ENCODE peak calls at places on chromosomes 5 and 9, in four cellular contexts. One of them, this sample, is unnamed.

GRCh38 chr5:110726249-110727024 is at the start of gene TMEM232:
- DNase-seq in endothelial cell of umbilical vein: peak
- DNase-seq in K562: peak
- DNase-seq in IMR-90: peak
- DNase-seq in this sample: peak

GRCh38 chr5:172441262-172441751 is 13.0 kb downstream of the SH3PXD2B start:
- DNase-seq in K562: peak
- DNase-seq in IMR-90: no peak
- DNase-seq in endothelial cell of umbilical vein: no peak
- DNase-seq in this sample: no peak

GRCh38 chr5:44389410-44389879 is at the start of gene FGF10:
- DNase-seq in K562: no peak
- DNase-seq in IMR-90: no peak
- DNase-seq in endothelial cell of umbilical vein: peak
- DNase-seq in this sample: no peak

GRCh38 chr5:106121972-106122605 is 1548.6 kb downstream of the EFNA5 start:
- DNase-seq in IMR-90: peak
- DNase-seq in K562: peak
- DNase-seq in endothelial cell of umbilical vein: no peak
- DNase-seq in this sample: no peak

GRCh38 chr5:74130141-74130897 is 504.3 kb downstream of the ARHGEF28 start:
- DNase-seq in endothelial cell of umbilical vein: no peak
- DNase-seq in IMR-90: no peak
- DNase-seq in K562: no peak
- DNase-seq in this sample: no peak

GRCh38 chr9:77961541-77961940 is 70.1 kb downstream of the GNAQ start:
- DNase-seq in IMR-90: no peak
- DNase-seq in endothelial cell of umbilical vein: peak
- DNase-seq in K562: no peak
- DNase-seq in this sample: no peak

GRCh38 chr5:172424111-172424490 is 30.2 kb downstream of the SH3PXD2B start:
- DNase-seq in endothelial cell of umbilical vein: no peak
- DNase-seq in IMR-90: no peak
- DNase-seq in K562: no peak
- DNase-seq in this sample: no peak

GRCh38 chr9:79615038-79615437 is 43.3 kb downstream of the TLE4 start:
- DNase-seq in endothelial cell of umbilical vein: no peak
- DNase-seq in K562: no peak
- DNase-seq in IMR-90: no peak
- DNase-seq in this sample: no peak

GRCh38 chr5:65611524-65611923 is 12.6 kb downstream of the TRIM23 start:
- DNase-seq in K562: no peak
- DNase-seq in endothelial cell of umbilical vein: no peak
- DNase-seq in IMR-90: peak
- DNase-seq in this sample: no peak

GRCh38 chr5:878125-878524 is 14.5 kb downstream of the BRD9 start:
- DNase-seq in IMR-90: no peak
- DNase-seq in endothelial cell of umbilical vein: no peak
- DNase-seq in K562: no peak
- DNase-seq in this sample: no peak

GRCh38 chr5:103393131-103393754 is 134.7 kb downstream of the MACIR start:
- DNase-seq in K562: peak
- DNase-seq in endothelial cell of umbilical vein: no peak
- DNase-seq in IMR-90: no peak
- DNase-seq in this sample: peak

GRCh38 chr9:129331772-129332512 is 153.9 kb upstream of the IER5L start:
- DNase-seq in endothelial cell of umbilical vein: no peak
- DNase-seq in IMR-90: no peak
- DNase-seq in K562: no peak
- DNase-seq in this sample: no peak

GRCh38 chr5:55177078-55177477 is 4.1 kb upstream of the CDC20B start:
- DNase-seq in endothelial cell of umbilical vein: no peak
- DNase-seq in K562: no peak
- DNase-seq in IMR-90: no peak
- DNase-seq in this sample: no peak

GRCh38 chr9:37918665-37919165 is 14.8 kb upstream of the SLC25A51 start:
- DNase-seq in endothelial cell of umbilical vein: no peak
- DNase-seq in K562: no peak
- DNase-seq in IMR-90: no peak
- DNase-seq in this sample: no peak

GRCh38 chr5:1311443-1312055 is 16.7 kb upstream of the TERT start:
- DNase-seq in endothelial cell of umbilical vein: no peak
- DNase-seq in K562: no peak
- DNase-seq in IMR-90: no peak
- DNase-seq in this sample: no peak

GRCh38 chr5:53262348-53262970 is 152.9 kb upstream of the MOCS2 start:
- DNase-seq in endothelial cell of umbilical vein: peak
- DNase-seq in K562: peak
- DNase-seq in IMR-90: peak
- DNase-seq in this sample: no peak
- TF ChIP-seq FOS in endothelial cell of umbilical vein: no peak
- TF ChIP-seq FOS in K562: no peak
- TF ChIP-seq FOS in IMR-90: no peak
- TF ChIP-seq FOS in this sample: no peak

GRCh38 chr5:157556615-157557418 is 18.8 kb downstream of the ADAM19 start:
- DNase-seq in IMR-90: no peak
- DNase-seq in K562: no peak
- DNase-seq in endothelial cell of umbilical vein: no peak
- DNase-seq in this sample: no peak

GRCh38 chr5:157558089-157558595 is 17.4 kb downstream of the ADAM19 start:
- DNase-seq in endothelial cell of umbilical vein: no peak
- DNase-seq in IMR-90: peak
- DNase-seq in K562: no peak
- DNase-seq in this sample: no peak

GRCh38 chr5:157560560-157560959 is 15.0 kb downstream of the ADAM19 start:
- DNase-seq in endothelial cell of umbilical vein: no peak
- DNase-seq in K562: no peak
- DNase-seq in IMR-90: peak
- DNase-seq in this sample: no peak

GRCh38 chr5:157559301-157559700 is 16.3 kb downstream of the ADAM19 start:
- DNase-seq in K562: no peak
- DNase-seq in IMR-90: peak
- DNase-seq in endothelial cell of umbilical vein: no peak
- DNase-seq in this sample: no peak

DNA sequence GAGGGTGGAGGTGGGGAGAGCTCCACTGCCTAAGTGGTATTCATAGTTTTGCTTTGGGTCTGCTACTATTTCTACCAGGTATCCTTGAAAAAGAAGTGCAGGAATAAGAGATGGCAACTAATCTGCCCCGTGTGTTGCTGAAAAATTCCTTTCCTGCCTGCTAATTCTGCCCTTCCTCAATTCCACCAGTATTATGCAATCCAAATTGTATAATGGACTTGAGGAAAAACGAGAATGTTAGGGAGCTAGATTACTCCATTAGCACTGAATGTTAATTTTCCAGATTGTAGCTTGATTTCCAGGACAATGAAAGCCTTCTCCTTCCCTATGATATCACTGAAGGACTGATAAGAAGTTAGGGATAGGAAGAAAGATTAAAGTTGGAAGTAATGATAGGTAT is 16.9 kb downstream of the ADAM19 start:
- DNase-seq in IMR-90: no peak
- DNase-seq in endothelial cell of umbilical vein: no peak
- DNase-seq in K562: no peak
- DNase-seq in this sample: no peak
- TF ChIP-seq CTCF in IMR-90: no peak
- TF ChIP-seq CTCF in endothelial cell of umbilical vein: no peak
- TF ChIP-seq CTCF in K562: no peak
- TF ChIP-seq CTCF in this sample: no peak

GRCh38 chr5:56270058-56270457 is 36.9 kb upstream of the ANKRD55 start:
- DNase-seq in IMR-90: no peak
- DNase-seq in K562: peak
- DNase-seq in endothelial cell of umbilical vein: peak
- DNase-seq in this sample: peak

GRCh38 chr5:56269216-56269927 is 36.2 kb upstream of the ANKRD55 start:
- DNase-seq in endothelial cell of umbilical vein: peak
- DNase-seq in K562: peak
- DNase-seq in IMR-90: peak
- DNase-seq in this sample: peak

GRCh38 chr5:56262269-56262668 is 29.1 kb upstream of the ANKRD55 start:
- DNase-seq in IMR-90: no peak
- DNase-seq in K562: no peak
- DNase-seq in endothelial cell of umbilical vein: no peak
- DNase-seq in this sample: no peak

GRCh38 chr5:56259002-56259511 is 25.9 kb upstream of the ANKRD55 start:
- DNase-seq in endothelial cell of umbilical vein: peak
- DNase-seq in K562: peak
- DNase-seq in IMR-90: peak
- DNase-seq in this sample: peak

DNA sequence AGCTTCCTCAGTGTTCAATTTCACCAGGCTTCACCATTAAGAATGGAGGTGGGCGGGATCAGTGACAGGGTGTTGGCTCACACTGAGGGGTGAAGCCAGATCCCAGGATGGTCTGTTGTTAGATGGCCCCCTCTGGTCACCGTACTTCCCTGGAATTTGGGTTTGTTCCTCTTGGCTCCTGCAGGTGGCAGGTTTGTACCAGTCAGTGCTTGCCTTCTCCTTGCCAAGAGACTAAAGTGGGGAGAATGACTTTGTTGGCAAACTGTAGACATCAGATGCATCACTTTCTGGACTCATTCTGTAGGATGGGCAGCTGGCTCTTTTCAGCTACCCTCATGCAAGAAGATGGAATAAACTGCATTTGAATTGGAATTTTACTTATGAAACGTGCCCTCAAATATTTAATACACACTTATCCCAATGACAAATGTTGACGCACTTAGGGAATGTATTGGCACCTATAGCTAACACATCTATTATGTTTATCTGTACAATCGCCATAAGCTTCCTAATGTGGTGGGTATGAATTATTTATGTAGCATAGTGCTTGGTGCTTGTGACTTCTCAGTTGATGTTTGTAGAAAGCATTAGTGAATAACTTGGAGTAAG is 31.4 kb upstream of the ANKRD55 start:
- DNase-seq in endothelial cell of umbilical vein: no peak
- DNase-seq in IMR-90: peak
- DNase-seq in K562: peak
- DNase-seq in this sample: no peak
- TF ChIP-seq FOS in endothelial cell of umbilical vein: no peak
- TF ChIP-seq FOS in IMR-90: no peak
- TF ChIP-seq FOS in K562: no peak
- TF ChIP-seq FOS in this sample: no peak

GRCh38 chr9:112002847-112003457 is 106.3 kb downstream of the UGCG start:
- DNase-seq in endothelial cell of umbilical vein: no peak
- DNase-seq in K562: no peak
- DNase-seq in IMR-90: peak
- DNase-seq in this sample: no peak

GRCh38 chr9:112002131-112002846 is 105.7 kb downstream of the UGCG start:
- DNase-seq in K562: no peak
- DNase-seq in IMR-90: no peak
- DNase-seq in endothelial cell of umbilical vein: peak
- DNase-seq in this sample: no peak

GRCh38 chr9:111999319-111999718 is 102.7 kb downstream of the UGCG start:
- DNase-seq in IMR-90: no peak
- DNase-seq in K562: no peak
- DNase-seq in endothelial cell of umbilical vein: no peak
- DNase-seq in this sample: no peak

GRCh38 chr9:112003538-112003937 is 106.9 kb downstream of the UGCG start:
- DNase-seq in endothelial cell of umbilical vein: no peak
- DNase-seq in IMR-90: no peak
- DNase-seq in K562: no peak
- DNase-seq in this sample: no peak

DNA sequence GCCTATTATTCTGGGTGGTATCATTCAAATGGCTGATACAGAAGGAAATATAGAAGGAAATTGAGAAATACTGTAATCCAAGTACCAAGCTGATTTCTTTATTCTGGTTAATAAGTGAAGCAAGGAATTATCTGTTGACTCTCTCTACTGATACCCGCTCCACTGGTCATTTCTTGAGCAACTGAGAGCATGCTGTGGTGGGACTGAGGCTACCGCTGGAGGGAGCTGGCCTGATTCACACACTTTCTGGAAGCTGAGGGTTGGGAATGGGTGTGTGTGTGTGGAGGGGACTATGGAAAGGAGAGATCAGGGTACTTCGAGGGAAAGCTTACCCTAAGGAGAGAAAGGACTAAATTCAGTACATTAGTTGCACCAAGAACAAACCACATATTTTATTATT is 104.1 kb downstream of the UGCG start:
- DNase-seq in K562: no peak
- DNase-seq in IMR-90: no peak
- DNase-seq in endothelial cell of umbilical vein: no peak
- DNase-seq in this sample: no peak
- TF ChIP-seq CTCF in K562: peak
- TF ChIP-seq CTCF in IMR-90: no peak
- TF ChIP-seq CTCF in endothelial cell of umbilical vein: no peak
- TF ChIP-seq CTCF in this sample: no peak